ENCODE peak calls at places on chromosome 22, in seven cellular contexts. O, J, E, X, M, Q and I are unnamed samples.

GRCh38 chr22:21013742-21014201 is 1.2 kb upstream of the P2RX6 start:
- DNase-seq in O (no peak), J (no peak), E (no peak), X (no peak), M (no peak), Q (no peak), I (no peak)

GRCh38 chr22:48494968-48495750 is 1332.5 kb downstream of the BRD1 start:
- DNase-seq in O (no peak), J (no peak), E (no peak), X (no peak), M (no peak), Q (no peak), I (no peak)

GRCh38 chr22:30628491-30628890 is 7.1 kb upstream of the SLC35E4 start:
- DNase-seq in O (no peak), J (no peak), E (no peak), X (no peak), M (no peak), Q (no peak), I (no peak)

GRCh38 chr22:22048318-22048942 is 65.8 kb upstream of the TOP3B start:
- DNase-seq in O (no peak), J (no peak), E (no peak), X (no peak), M (no peak), Q (no peak), I (no peak)

GRCh38 chr22:46966495-46966845 is 204.0 kb downstream of the TBC1D22A start:
- DNase-seq in O (no peak), J (no peak), E (no peak), X (no peak), M (no peak), Q (no peak), I (no peak)

GRCh38 chr22:40855960-40856512 is 403 bp downstream of the ST13 start:
- DNase-seq in O (no peak), J (peak), E (peak), X (peak), M (peak), Q (peak), I (no peak)

GRCh38 chr22:41092023-41092817 is at the start of gene EP300:
- DNase-seq in O (no peak), J (peak), E (peak), X (peak), M (peak), Q (peak), I (peak)

GRCh38 chr22:28728002-28728401 is 13.6 kb downstream of the CHEK2 start:
- DNase-seq in O (no peak), J (no peak), E (no peak), X (no peak), M (no peak), Q (no peak), I (no peak)

DNA sequence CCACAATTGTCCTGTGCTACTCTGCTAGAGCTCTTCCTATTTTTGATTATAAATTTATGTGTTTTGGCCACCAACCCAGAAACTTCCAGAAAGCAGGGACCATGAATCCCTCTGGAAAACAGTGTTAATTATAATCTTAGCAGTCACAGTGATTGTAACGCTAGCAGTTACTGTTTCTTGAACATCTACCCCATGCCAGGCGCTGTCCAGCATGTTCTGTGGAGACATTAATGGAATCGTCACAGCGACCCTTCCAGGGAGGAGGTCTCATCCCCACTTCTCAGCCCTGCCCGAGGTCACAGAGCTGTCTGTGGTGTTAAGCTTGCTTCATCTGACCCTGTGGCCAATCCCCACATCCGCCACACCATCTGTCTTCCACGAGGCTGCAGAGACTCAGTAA is 13.9 kb upstream of the PNPLA5 start:
- DNase-seq in O (no peak), J (no peak), E (no peak), X (no peak), M (no peak), Q (no peak), I (no peak)
- H3K27ac ChIP-seq in O (no peak), J (no peak), E (no peak), X (no peak), M (no peak), Q (no peak), I (no peak)

DNA sequence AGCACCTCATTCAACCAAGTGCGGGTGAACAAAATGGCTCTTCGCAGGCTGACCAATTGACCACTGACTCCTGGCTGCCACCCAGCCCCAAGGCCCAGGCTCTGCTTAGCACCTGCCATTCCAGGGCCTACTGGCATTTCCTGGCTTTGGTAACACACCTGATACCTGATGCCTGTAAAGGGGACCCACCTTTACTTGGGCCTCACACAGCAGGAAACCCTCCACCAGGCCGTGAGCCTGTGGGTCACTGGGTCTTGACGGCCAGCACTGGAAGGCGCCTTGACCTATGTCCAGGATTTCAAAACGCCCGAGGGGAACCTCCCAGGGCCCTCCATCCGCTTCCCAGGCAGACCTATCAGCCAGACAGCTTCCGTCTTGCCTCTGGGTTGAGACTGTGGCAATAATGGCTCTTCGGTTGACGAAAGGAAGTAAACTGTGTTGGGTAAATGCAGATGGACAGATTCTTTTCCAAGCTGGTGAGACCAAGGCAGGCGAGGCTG is 16.8 kb upstream of the TMEM184B start:
- DNase-seq in O (no peak), J (no peak), E (no peak), X (no peak), M (no peak), Q (no peak), I (no peak)
- H3K27ac ChIP-seq in O (peak), J (no peak), E (peak), X (peak), M (no peak), Q (peak), I (no peak)

DNA sequence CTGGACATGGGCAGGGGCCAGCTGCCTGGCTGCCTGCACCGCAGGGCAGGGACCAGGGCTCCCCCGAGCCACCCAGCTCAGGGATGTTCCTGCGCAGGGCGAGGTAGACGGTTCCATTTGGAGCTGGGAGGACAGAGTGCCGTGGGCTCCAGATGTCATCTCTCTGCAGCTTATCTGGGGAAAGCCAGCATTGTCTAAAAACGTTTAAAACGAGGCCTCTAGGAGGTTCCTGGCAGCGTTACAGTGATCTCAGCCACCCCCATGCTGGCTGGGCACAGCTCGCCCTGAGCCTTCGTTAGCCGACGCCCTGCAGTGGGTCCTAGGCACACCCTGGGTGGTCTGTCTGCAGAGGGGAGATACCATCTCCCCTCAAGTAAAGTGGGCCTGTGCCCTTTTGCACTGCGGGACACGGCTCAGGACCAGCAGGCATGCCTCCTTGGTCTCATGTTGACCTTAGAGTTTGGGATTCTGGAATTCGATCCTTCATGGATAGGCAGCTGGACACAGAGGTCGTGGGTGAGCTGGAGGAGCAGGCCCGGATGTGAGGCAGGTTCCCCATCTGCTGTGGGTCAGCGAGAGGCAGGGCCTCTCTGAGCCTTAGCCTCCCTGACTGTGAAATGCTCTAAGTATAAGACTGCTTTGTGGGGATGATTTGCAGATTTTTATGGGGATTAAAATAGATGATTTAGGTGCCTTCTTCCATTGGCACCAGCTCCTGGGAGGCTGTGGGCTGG is 14.1 kb downstream of the SYNGR1 start:
- DNase-seq in O (no peak), J (no peak), E (no peak), X (peak), M (no peak), Q (no peak), I (no peak)
- H3K27ac ChIP-seq in O (no peak), J (no peak), E (no peak), X (no peak), M (no peak), Q (no peak), I (no peak)

GRCh38 chr22:32473388-32473952 is 1.1 kb upstream of the FBXO7 start:
- DNase-seq in O (no peak), J (peak), E (peak), X (peak), M (peak), Q (peak), I (peak)
- H3K27ac ChIP-seq in O (peak), J (no peak), E (peak), X (no peak), M (no peak), Q (peak), I (peak)